ENCODE peak calls at places on chromosomes 12 and 14, in six cellular contexts. One of them, this sample, is unnamed.

GRCh38 chr12:24561411-24561871 is 387.5 kb downstream of the BCAT1 start:
- DNase-seq in naive thymus-derived CD4-positive, alpha-beta T cell: no peak
- DNase-seq in lung: no peak
- DNase-seq in activated CD4-positive, alpha-beta T cell treated with anti-CD3 and anti-CD28 coated beads, Interleukin-2, amount 50 U/mL, for 4 hours: no peak
- DNase-seq in LoVo: no peak
- DNase-seq in bronchial epithelial cell: peak
- DNase-seq in this sample: peak

GRCh38 chr12:108784270-108784669 is 53.0 kb upstream of the CORO1C start:
- DNase-seq in naive thymus-derived CD4-positive, alpha-beta T cell: no peak
- DNase-seq in lung: peak
- DNase-seq in activated CD4-positive, alpha-beta T cell treated with anti-CD3 and anti-CD28 coated beads, Interleukin-2, amount 50 U/mL, for 4 hours: no peak
- DNase-seq in LoVo: no peak
- DNase-seq in bronchial epithelial cell: no peak
- DNase-seq in this sample: no peak

GRCh38 chr12:29148958-29149690 is at the start of gene FAR2:
- DNase-seq in naive thymus-derived CD4-positive, alpha-beta T cell: peak
- DNase-seq in lung: peak
- DNase-seq in activated CD4-positive, alpha-beta T cell treated with anti-CD3 and anti-CD28 coated beads, Interleukin-2, amount 50 U/mL, for 4 hours: peak
- DNase-seq in LoVo: peak
- DNase-seq in bronchial epithelial cell: peak
- DNase-seq in this sample: peak

GRCh38 chr12:40016960-40017359 is 88.9 kb downstream of the SLC2A13 start:
- DNase-seq in naive thymus-derived CD4-positive, alpha-beta T cell: no peak
- DNase-seq in lung: no peak
- DNase-seq in activated CD4-positive, alpha-beta T cell treated with anti-CD3 and anti-CD28 coated beads, Interleukin-2, amount 50 U/mL, for 4 hours: no peak
- DNase-seq in LoVo: peak
- DNase-seq in bronchial epithelial cell: no peak
- DNase-seq in this sample: peak

GRCh38 chr12:103530352-103530751 is 34.6 kb upstream of the C12orf42 start:
- DNase-seq in naive thymus-derived CD4-positive, alpha-beta T cell: no peak
- DNase-seq in lung: no peak
- DNase-seq in activated CD4-positive, alpha-beta T cell treated with anti-CD3 and anti-CD28 coated beads, Interleukin-2, amount 50 U/mL, for 4 hours: no peak
- DNase-seq in LoVo: no peak
- DNase-seq in bronchial epithelial cell: no peak
- DNase-seq in this sample: no peak

GRCh38 chr14:103537175-103537990 is 8.4 kb downstream of the TRMT61A start:
- DNase-seq in naive thymus-derived CD4-positive, alpha-beta T cell: no peak
- DNase-seq in lung: no peak
- DNase-seq in activated CD4-positive, alpha-beta T cell treated with anti-CD3 and anti-CD28 coated beads, Interleukin-2, amount 50 U/mL, for 4 hours: no peak
- DNase-seq in LoVo: no peak
- DNase-seq in bronchial epithelial cell: no peak
- DNase-seq in this sample: no peak

GRCh38 chr14:95361373-95362179 is 41.9 kb upstream of the CLMN start:
- DNase-seq in naive thymus-derived CD4-positive, alpha-beta T cell: no peak
- DNase-seq in lung: peak
- DNase-seq in activated CD4-positive, alpha-beta T cell treated with anti-CD3 and anti-CD28 coated beads, Interleukin-2, amount 50 U/mL, for 4 hours: peak
- DNase-seq in LoVo: no peak
- DNase-seq in bronchial epithelial cell: peak
- DNase-seq in this sample: no peak

GRCh38 chr12:34398366-34398705 is 376.0 kb downstream of the ALG10 start:
- DNase-seq in naive thymus-derived CD4-positive, alpha-beta T cell: no peak
- DNase-seq in lung: peak
- DNase-seq in activated CD4-positive, alpha-beta T cell treated with anti-CD3 and anti-CD28 coated beads, Interleukin-2, amount 50 U/mL, for 4 hours: no peak
- DNase-seq in LoVo: no peak
- DNase-seq in bronchial epithelial cell: no peak
- DNase-seq in this sample: no peak

GRCh38 chr12:6115389-6115788 is 9.1 kb downstream of the VWF start:
- DNase-seq in naive thymus-derived CD4-positive, alpha-beta T cell: no peak
- DNase-seq in lung: no peak
- DNase-seq in activated CD4-positive, alpha-beta T cell treated with anti-CD3 and anti-CD28 coated beads, Interleukin-2, amount 50 U/mL, for 4 hours: no peak
- DNase-seq in LoVo: no peak
- DNase-seq in bronchial epithelial cell: no peak
- DNase-seq in this sample: no peak

GRCh38 chr12:54258286-54258685 is 21.6 kb downstream of the CBX5 start:
- DNase-seq in naive thymus-derived CD4-positive, alpha-beta T cell: no peak
- DNase-seq in lung: no peak
- DNase-seq in activated CD4-positive, alpha-beta T cell treated with anti-CD3 and anti-CD28 coated beads, Interleukin-2, amount 50 U/mL, for 4 hours: no peak
- DNase-seq in LoVo: no peak
- DNase-seq in bronchial epithelial cell: no peak
- DNase-seq in this sample: peak

GRCh38 chr12:52312086-52312485 is 9.1 kb downstream of the KRT83 start:
- DNase-seq in naive thymus-derived CD4-positive, alpha-beta T cell: no peak
- DNase-seq in lung: no peak
- DNase-seq in activated CD4-positive, alpha-beta T cell treated with anti-CD3 and anti-CD28 coated beads, Interleukin-2, amount 50 U/mL, for 4 hours: no peak
- DNase-seq in LoVo: no peak
- DNase-seq in bronchial epithelial cell: no peak
- DNase-seq in this sample: no peak